ENCODE peak calls at places on chromosomes 12 and 14, in four cellular contexts. L, A, X and M are unnamed samples.

GRCh38 chr14:90676859-90677258 is 139.4 kb downstream of the TTC7B start:
- DNase-seq in A (no peak), L (no peak), X (no peak), M (no peak)

GRCh38 chr12:12505544-12506501 is 56.8 kb downstream of the DUSP16 start:
- DNase-seq in X (no peak), L (no peak), A (no peak), M (no peak)

GRCh38 chr12:112112423-112113132 is 4.0 kb upstream of the NAA25 start:
- DNase-seq in L (no peak), X (peak), A (no peak), M (no peak)

GRCh38 chr12:58443273-58443980 is 476.9 kb downstream of the LRIG3 start:
- DNase-seq in X (no peak), L (no peak), A (no peak), M (no peak)

GRCh38 chr12:24270464-24270863 is 321.0 kb upstream of the SOX5 start:
- DNase-seq in A (no peak), X (no peak), L (no peak), M (no peak)

GRCh38 chr12:115709410-115710065 is 568.0 kb downstream of the MED13L start:
- DNase-seq in L (no peak), A (peak), X (no peak), M (peak)

GRCh38 chr14:51368721-51369163 is 128.7 kb downstream of the TMX1 start:
- DNase-seq in A (no peak), X (no peak), L (no peak), M (no peak)

GRCh38 chr14:61556455-61556854 is 138.9 kb upstream of the HIF1A start:
- DNase-seq in X (no peak), L (no peak), A (no peak), M (no peak)

GRCh38 chr12:57240069-57240921 is 10.7 kb downstream of the STAC3 start:
- DNase-seq in A (no peak), L (peak), X (peak), M (peak)

GRCh38 chr12:76777765-76778216 is 13.9 kb downstream of the ZDHHC17 start:
- DNase-seq in L (no peak), A (no peak), X (no peak), M (no peak)

GRCh38 chr14:100894416-100894815 is 9.1 kb downstream of the RTL1 start:
- DNase-seq in A (no peak), L (no peak), X (no peak), M (no peak)

GRCh38 chr12:112140728-112141127 is 15.4 kb downstream of the TRAFD1 start:
- DNase-seq in L (no peak), A (no peak), X (no peak), M (no peak)

GRCh38 chr14:100692859-100693558 is 33.7 kb upstream of the DLK1 start:
- DNase-seq in L (no peak), A (no peak), X (peak), M (no peak)

GRCh38 chr14:100556936-100557505 is 30.2 kb downstream of the BEGAIN start:
- DNase-seq in X (no peak), A (no peak), L (no peak), M (no peak)

GRCh38 chr14:83172363-83172762 is 1638.7 kb upstream of the SEL1L start:
- DNase-seq in X (no peak), A (no peak), L (no peak), M (no peak)

GRCh38 chr12:106978035-106978800 is 8.7 kb downstream of the MTERF2 start:
- DNase-seq in A (peak), X (no peak), L (no peak), M (peak)

GRCh38 chr12:56188116-56188785 is 1.0 kb downstream of the SMARCC2 start:
- DNase-seq in A (no peak), X (no peak), L (no peak), M (no peak)

GRCh38 chr12:77124767-77125166 is 59.4 kb upstream of the E2F7 start:
- DNase-seq in X (no peak), A (no peak), L (no peak), M (no peak)

GRCh38 chr14:39423793-39424192 is 8.4 kb downstream of the FBXO33 start:
- DNase-seq in L (no peak), A (no peak), X (no peak), M (no peak)

GRCh38 chr12:5200276-5201087 is 156.8 kb downstream of the KCNA5 start:
- DNase-seq in X (peak), A (peak), L (no peak), M (peak)

GRCh38 chr12:24244231-24244630 is 294.8 kb upstream of the SOX5 start:
- DNase-seq in A (no peak), X (no peak), L (no peak), M (no peak)

GRCh38 chr14:53273671-53274072 is 120.5 kb upstream of the DDHD1 start:
- DNase-seq in A (no peak), L (no peak), X (no peak), M (no peak)

GRCh38 chr12:122174155-122174845 is at the start of gene IL31:
- DNase-seq in A (no peak), L (no peak), X (no peak), M (no peak)

GRCh38 chr14:75286313-75286712 is 7.7 kb downstream of the FOS start:
- DNase-seq in A (no peak), X (no peak), L (no peak), M (no peak)

GRCh38 chr14:75401356-75401755 is 26.5 kb upstream of the JDP2 start:
- DNase-seq in L (no peak), A (peak), X (no peak), M (no peak)

GRCh38 chr14:90580381-90581335 is 183.8 kb downstream of the CALM1 start:
- DNase-seq in X (no peak), A (no peak), L (no peak), M (no peak)

GRCh38 chr14:75088566-75089373 is 19.3 kb downstream of the ZC2HC1C start:
- DNase-seq in A (no peak), L (peak), X (peak), M (no peak)

GRCh38 chr14:76304536-76305473 is 71.1 kb upstream of the ESRRB start:
- DNase-seq in L (no peak), X (no peak), A (no peak), M (no peak)

GRCh38 chr14:91257328-91258020 is 13.0 kb upstream of the GPR68 start:
- DNase-seq in A (no peak), L (no peak), X (no peak), M (no peak)

GRCh38 chr12:123794027-123794426 is 31.9 kb downstream of the DNAH10 start:
- DNase-seq in A (no peak), X (no peak), L (no peak), M (no peak)